ENCODE peak calls at places on chromosomes 12 and 14, in eight cellular contexts. One of them, this sample, is unnamed.

GRCh38 chr14:37168721-37169120 is 3.7 kb downstream of the SLC25A21 start:
- DNase-seq in prostate gland: no peak
- DNase-seq in HCT116: no peak
- DNase-seq in endothelial cell of umbilical vein: no peak
- DNase-seq in GM12892: no peak
- DNase-seq in stomach: peak
- DNase-seq in K562: peak
- DNase-seq in transverse colon: no peak
- DNase-seq in this sample: no peak

GRCh38 chr12:31406345-31406744 is 80.4 kb upstream of the SINHCAF start:
- DNase-seq in prostate gland: no peak
- DNase-seq in HCT116: no peak
- DNase-seq in endothelial cell of umbilical vein: no peak
- DNase-seq in GM12892: peak
- DNase-seq in stomach: no peak
- DNase-seq in K562: no peak
- DNase-seq in transverse colon: no peak
- DNase-seq in this sample: peak

GRCh38 chr12:66538970-66539369 is 139.9 kb downstream of the GRIP1 start:
- DNase-seq in prostate gland: no peak
- DNase-seq in HCT116: no peak
- DNase-seq in endothelial cell of umbilical vein: no peak
- DNase-seq in GM12892: no peak
- DNase-seq in stomach: no peak
- DNase-seq in K562: no peak
- DNase-seq in transverse colon: no peak
- DNase-seq in this sample: no peak

GRCh38 chr14:25340882-25341281 is 290.9 kb upstream of the STXBP6 start:
- DNase-seq in prostate gland: no peak
- DNase-seq in HCT116: no peak
- DNase-seq in endothelial cell of umbilical vein: no peak
- DNase-seq in GM12892: no peak
- DNase-seq in stomach: no peak
- DNase-seq in K562: no peak
- DNase-seq in transverse colon: no peak
- DNase-seq in this sample: no peak

GRCh38 chr14:56274556-56274955 is 156.3 kb downstream of the PELI2 start:
- DNase-seq in prostate gland: no peak
- DNase-seq in HCT116: no peak
- DNase-seq in endothelial cell of umbilical vein: no peak
- DNase-seq in GM12892: no peak
- DNase-seq in stomach: no peak
- DNase-seq in K562: no peak
- DNase-seq in transverse colon: no peak
- DNase-seq in this sample: no peak

GRCh38 chr12:28089363-28089762 is 100.9 kb upstream of the CCDC91 start:
- DNase-seq in prostate gland: no peak
- DNase-seq in HCT116: no peak
- DNase-seq in endothelial cell of umbilical vein: peak
- DNase-seq in GM12892: no peak
- DNase-seq in stomach: no peak
- DNase-seq in K562: peak
- DNase-seq in transverse colon: no peak
- DNase-seq in this sample: no peak

GRCh38 chr12:131855521-131856142 is 27.4 kb downstream of the MMP17 start:
- DNase-seq in prostate gland: no peak
- DNase-seq in HCT116: no peak
- DNase-seq in endothelial cell of umbilical vein: no peak
- DNase-seq in GM12892: no peak
- DNase-seq in stomach: no peak
- DNase-seq in K562: no peak
- DNase-seq in transverse colon: no peak
- DNase-seq in this sample: no peak

GRCh38 chr14:60356921-60357550 is 108.0 kb downstream of the PPM1A start:
- DNase-seq in prostate gland: no peak
- DNase-seq in HCT116: no peak
- DNase-seq in endothelial cell of umbilical vein: no peak
- DNase-seq in GM12892: no peak
- DNase-seq in stomach: no peak
- DNase-seq in K562: no peak
- DNase-seq in transverse colon: no peak
- DNase-seq in this sample: no peak

GRCh38 chr14:35900741-35901140 is 74.6 kb downstream of the BRMS1L start:
- DNase-seq in prostate gland: no peak
- DNase-seq in HCT116: no peak
- DNase-seq in endothelial cell of umbilical vein: no peak
- DNase-seq in GM12892: no peak
- DNase-seq in stomach: no peak
- DNase-seq in K562: no peak
- DNase-seq in transverse colon: no peak
- DNase-seq in this sample: no peak

GRCh38 chr14:93947282-93947681 is 20.1 kb downstream of the FAM181A start:
- DNase-seq in prostate gland: no peak
- DNase-seq in HCT116: no peak
- DNase-seq in endothelial cell of umbilical vein: no peak
- DNase-seq in GM12892: no peak
- DNase-seq in stomach: no peak
- DNase-seq in K562: peak
- DNase-seq in transverse colon: no peak
- DNase-seq in this sample: no peak

GRCh38 chr14:36863271-36863670 is 201.6 kb downstream of the PAX9 start:
- DNase-seq in prostate gland: no peak
- DNase-seq in HCT116: no peak
- DNase-seq in endothelial cell of umbilical vein: no peak
- DNase-seq in GM12892: no peak
- DNase-seq in stomach: no peak
- DNase-seq in K562: no peak
- DNase-seq in transverse colon: no peak
- DNase-seq in this sample: no peak

GRCh38 chr14:91919814-91920213 is 27.7 kb downstream of the FBLN5 start:
- DNase-seq in prostate gland: no peak
- DNase-seq in HCT116: no peak
- DNase-seq in endothelial cell of umbilical vein: no peak
- DNase-seq in GM12892: no peak
- DNase-seq in stomach: no peak
- DNase-seq in K562: no peak
- DNase-seq in transverse colon: no peak
- DNase-seq in this sample: no peak

GRCh38 chr12:117671734-117672133 is 297.1 kb downstream of the KSR2 start:
- DNase-seq in prostate gland: peak
- DNase-seq in HCT116: peak
- DNase-seq in endothelial cell of umbilical vein: peak
- DNase-seq in GM12892: peak
- DNase-seq in stomach: no peak
- DNase-seq in K562: peak
- DNase-seq in transverse colon: no peak
- DNase-seq in this sample: peak

GRCh38 chr14:104794641-104795467 is 694 bp downstream of the AKT1 start:
- DNase-seq in prostate gland: no peak
- DNase-seq in HCT116: no peak
- DNase-seq in endothelial cell of umbilical vein: peak
- DNase-seq in GM12892: peak
- DNase-seq in stomach: peak
- DNase-seq in K562: peak
- DNase-seq in transverse colon: peak
- DNase-seq in this sample: peak

GRCh38 chr12:50780016-50780415 is 16.1 kb downstream of the ATF1 start:
- DNase-seq in prostate gland: no peak
- DNase-seq in HCT116: no peak
- DNase-seq in endothelial cell of umbilical vein: no peak
- DNase-seq in GM12892: no peak
- DNase-seq in stomach: no peak
- DNase-seq in K562: no peak
- DNase-seq in transverse colon: no peak
- DNase-seq in this sample: no peak

GRCh38 chr14:23009483-23009938 is 432 bp downstream of the C14orf93 start:
- DNase-seq in prostate gland: no peak
- DNase-seq in HCT116: no peak
- DNase-seq in endothelial cell of umbilical vein: no peak
- DNase-seq in GM12892: no peak
- DNase-seq in stomach: no peak
- DNase-seq in K562: peak
- DNase-seq in transverse colon: no peak
- DNase-seq in this sample: no peak

GRCh38 chr14:54086780-54087179 is 130.2 kb upstream of the BMP4 start:
- DNase-seq in prostate gland: no peak
- DNase-seq in HCT116: no peak
- DNase-seq in endothelial cell of umbilical vein: no peak
- DNase-seq in GM12892: no peak
- DNase-seq in stomach: no peak
- DNase-seq in K562: no peak
- DNase-seq in transverse colon: peak
- DNase-seq in this sample: no peak

GRCh38 chr14:36996133-36996856 is 176.1 kb downstream of the SLC25A21 start:
- DNase-seq in prostate gland: no peak
- DNase-seq in HCT116: no peak
- DNase-seq in endothelial cell of umbilical vein: peak
- DNase-seq in GM12892: no peak
- DNase-seq in stomach: no peak
- DNase-seq in K562: peak
- DNase-seq in transverse colon: no peak
- DNase-seq in this sample: no peak

GRCh38 chr14:64604854-64605253 is 55.1 kb downstream of the PPP1R36 start:
- DNase-seq in prostate gland: peak
- DNase-seq in HCT116: no peak
- DNase-seq in endothelial cell of umbilical vein: no peak
- DNase-seq in GM12892: no peak
- DNase-seq in stomach: no peak
- DNase-seq in K562: no peak
- DNase-seq in transverse colon: no peak
- DNase-seq in this sample: no peak

DNA sequence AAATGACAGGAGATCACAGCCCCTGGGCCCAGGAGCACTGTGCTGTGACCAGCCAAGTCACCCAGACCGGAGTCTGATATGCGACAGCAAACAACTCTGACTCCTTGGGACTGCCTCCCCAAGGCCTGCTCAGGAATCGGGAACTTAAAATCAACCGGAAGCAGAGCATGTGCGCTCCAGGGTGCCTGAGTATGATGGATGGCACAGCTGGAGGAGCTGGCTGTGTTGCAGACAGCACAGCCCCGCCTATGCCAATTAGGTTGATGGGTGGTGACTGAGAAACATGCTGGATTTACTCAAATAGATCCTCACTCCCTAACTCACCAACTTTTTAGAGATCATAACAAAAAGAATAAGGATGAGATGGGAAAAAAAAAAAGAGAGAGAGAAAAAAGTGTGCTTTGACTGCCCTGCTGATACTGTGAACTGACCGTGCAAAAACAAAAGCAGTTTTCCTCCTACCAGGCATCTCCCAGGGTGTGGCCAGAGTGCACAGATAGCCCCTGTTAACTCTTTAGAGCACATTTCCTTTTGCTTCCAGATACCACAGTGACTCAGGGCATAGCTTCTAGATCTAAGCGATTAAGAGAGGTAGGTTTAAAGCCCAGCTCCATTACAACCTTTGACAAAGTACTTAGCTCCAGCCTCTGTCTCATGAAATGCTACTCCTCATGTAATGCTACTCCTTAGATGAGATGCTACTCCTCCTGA is 27.4 kb upstream of the STON2 start:
- DNase-seq in prostate gland: no peak
- DNase-seq in HCT116: no peak
- DNase-seq in endothelial cell of umbilical vein: no peak
- DNase-seq in GM12892: no peak
- DNase-seq in stomach: no peak
- DNase-seq in K562: peak
- DNase-seq in transverse colon: peak
- DNase-seq in this sample: no peak
- TF ChIP-seq POLR2AphosphoS5 in prostate gland: no peak
- TF ChIP-seq POLR2AphosphoS5 in HCT116: no peak
- TF ChIP-seq POLR2AphosphoS5 in endothelial cell of umbilical vein: no peak
- TF ChIP-seq POLR2AphosphoS5 in GM12892: no peak
- TF ChIP-seq POLR2AphosphoS5 in stomach: no peak
- TF ChIP-seq POLR2AphosphoS5 in K562: peak
- TF ChIP-seq POLR2AphosphoS5 in transverse colon: no peak
- TF ChIP-seq POLR2AphosphoS5 in this sample: no peak

GRCh38 chr12:48157016-48157888 is at the start of gene ASB8:
- DNase-seq in prostate gland: peak
- DNase-seq in HCT116: peak
- DNase-seq in endothelial cell of umbilical vein: peak
- DNase-seq in GM12892: peak
- DNase-seq in stomach: peak
- DNase-seq in K562: peak
- DNase-seq in transverse colon: peak
- DNase-seq in this sample: peak
- TF ChIP-seq POLR2A in prostate gland: peak
- TF ChIP-seq POLR2A in HCT116: peak
- TF ChIP-seq POLR2A in endothelial cell of umbilical vein: peak
- TF ChIP-seq POLR2A in GM12892: peak
- TF ChIP-seq POLR2A in stomach: no peak
- TF ChIP-seq POLR2A in K562: peak
- TF ChIP-seq POLR2A in transverse colon: peak
- TF ChIP-seq POLR2A in this sample: peak

GRCh38 chr12:108129017-108129812 is at the start of gene WSCD2:
- DNase-seq in prostate gland: peak
- DNase-seq in HCT116: peak
- DNase-seq in endothelial cell of umbilical vein: no peak
- DNase-seq in GM12892: no peak
- DNase-seq in stomach: peak
- DNase-seq in K562: peak
- DNase-seq in transverse colon: peak
- DNase-seq in this sample: peak
- TF ChIP-seq POLR2AphosphoS5 in prostate gland: no peak
- TF ChIP-seq POLR2AphosphoS5 in HCT116: no peak
- TF ChIP-seq POLR2AphosphoS5 in endothelial cell of umbilical vein: no peak
- TF ChIP-seq POLR2AphosphoS5 in GM12892: no peak
- TF ChIP-seq POLR2AphosphoS5 in stomach: no peak
- TF ChIP-seq POLR2AphosphoS5 in K562: no peak
- TF ChIP-seq POLR2AphosphoS5 in transverse colon: no peak
- TF ChIP-seq POLR2AphosphoS5 in this sample: no peak

GRCh38 chr14:88266474-88266873 is 56.6 kb downstream of the KCNK10 start:
- DNase-seq in prostate gland: no peak
- DNase-seq in HCT116: no peak
- DNase-seq in endothelial cell of umbilical vein: no peak
- DNase-seq in GM12892: no peak
- DNase-seq in stomach: no peak
- DNase-seq in K562: no peak
- DNase-seq in transverse colon: no peak
- DNase-seq in this sample: no peak

GRCh38 chr14:88271205-88271604 is 51.9 kb downstream of the KCNK10 start:
- DNase-seq in prostate gland: no peak
- DNase-seq in HCT116: no peak
- DNase-seq in endothelial cell of umbilical vein: no peak
- DNase-seq in GM12892: no peak
- DNase-seq in stomach: no peak
- DNase-seq in K562: no peak
- DNase-seq in transverse colon: no peak
- DNase-seq in this sample: no peak

GRCh38 chr14:88269816-88270416 is 53.2 kb downstream of the KCNK10 start:
- DNase-seq in prostate gland: no peak
- DNase-seq in HCT116: no peak
- DNase-seq in endothelial cell of umbilical vein: no peak
- DNase-seq in GM12892: no peak
- DNase-seq in stomach: no peak
- DNase-seq in K562: no peak
- DNase-seq in transverse colon: peak
- DNase-seq in this sample: no peak

GRCh38 chr14:88272390-88273019 is 50.6 kb downstream of the KCNK10 start:
- DNase-seq in prostate gland: no peak
- DNase-seq in HCT116: no peak
- DNase-seq in endothelial cell of umbilical vein: no peak
- DNase-seq in GM12892: no peak
- DNase-seq in stomach: no peak
- DNase-seq in K562: no peak
- DNase-seq in transverse colon: no peak
- DNase-seq in this sample: no peak

GRCh38 chr14:88270781-88271180 is 52.3 kb downstream of the KCNK10 start:
- DNase-seq in prostate gland: no peak
- DNase-seq in HCT116: no peak
- DNase-seq in endothelial cell of umbilical vein: no peak
- DNase-seq in GM12892: no peak
- DNase-seq in stomach: peak
- DNase-seq in K562: no peak
- DNase-seq in transverse colon: peak
- DNase-seq in this sample: no peak
- TF ChIP-seq POLR2A in prostate gland: no peak
- TF ChIP-seq POLR2A in HCT116: no peak
- TF ChIP-seq POLR2A in endothelial cell of umbilical vein: no peak
- TF ChIP-seq POLR2A in GM12892: no peak
- TF ChIP-seq POLR2A in stomach: no peak
- TF ChIP-seq POLR2A in K562: no peak
- TF ChIP-seq POLR2A in transverse colon: no peak
- TF ChIP-seq POLR2A in this sample: no peak